ENCODE peak calls at places on chromosomes 4 and X, in four cellular contexts. One of them, this sample, is unnamed.

GRCh38 chrX:140091276-140091886 is 126.1 kb upstream of the CXorf66 start:
- DNase-seq in neural crest cell: peak; percentile 48
- DNase-seq in AG09319: no peak
- DNase-seq in colonic mucosa: peak; percentile 18
- DNase-seq in this sample: no peak

GRCh38 chr4:170007113-170007512 is 19.1 kb downstream of the MFAP3L start:
- DNase-seq in AG09319: no peak
- DNase-seq in colonic mucosa: no peak
- DNase-seq in neural crest cell: no peak
- DNase-seq in this sample: no peak

GRCh38 chrX:96833333-96833732 is 50.4 kb upstream of the RPA4 start:
- DNase-seq in AG09319: no peak
- DNase-seq in colonic mucosa: no peak
- DNase-seq in neural crest cell: no peak
- DNase-seq in this sample: no peak

GRCh38 chr4:134727696-134728095 is 526.1 kb upstream of the PABPC4L start:
- DNase-seq in neural crest cell: no peak
- DNase-seq in AG09319: no peak
- DNase-seq in colonic mucosa: no peak
- DNase-seq in this sample: no peak

GRCh38 chr4:61555789-61556188 is 355.7 kb downstream of the ADGRL3 start:
- DNase-seq in neural crest cell: no peak
- DNase-seq in colonic mucosa: no peak
- DNase-seq in AG09319: no peak
- DNase-seq in this sample: peak; percentile 35

GRCh38 chr4:179625391-179625790 is 2183.2 kb upstream of the AGA start:
- DNase-seq in colonic mucosa: no peak
- DNase-seq in AG09319: no peak
- DNase-seq in neural crest cell: no peak
- DNase-seq in this sample: no peak

GRCh38 chr4:10554694-10555093 is 97.5 kb upstream of the ZNF518B start:
- DNase-seq in colonic mucosa: peak; percentile 58
- DNase-seq in AG09319: peak; percentile 5
- DNase-seq in neural crest cell: peak; percentile 80
- DNase-seq in this sample: peak; percentile 39

GRCh38 chr4:128525387-128525786 is 237.8 kb upstream of the PGRMC2 start:
- DNase-seq in neural crest cell: no peak
- DNase-seq in AG09319: no peak
- DNase-seq in colonic mucosa: no peak
- DNase-seq in this sample: no peak

GRCh38 chrX:132068405-132068804 is 45.3 kb downstream of the STK26 start:
- DNase-seq in AG09319: no peak
- DNase-seq in neural crest cell: no peak
- DNase-seq in colonic mucosa: no peak
- DNase-seq in this sample: no peak

GRCh38 chr4:24521544-24521943 is 62.8 kb downstream of the DHX15 start:
- DNase-seq in AG09319: no peak
- DNase-seq in neural crest cell: no peak
- DNase-seq in colonic mucosa: no peak
- DNase-seq in this sample: no peak

GRCh38 chr4:1768367-1769034 is 24.6 kb upstream of the FGFR3 start:
- DNase-seq in AG09319: no peak
- DNase-seq in neural crest cell: no peak
- DNase-seq in colonic mucosa: no peak
- DNase-seq in this sample: peak; percentile 70

GRCh38 chr4:169279111-169279510 is 8.4 kb upstream of the SH3RF1 start:
- DNase-seq in neural crest cell: no peak
- DNase-seq in colonic mucosa: no peak
- DNase-seq in AG09319: no peak
- DNase-seq in this sample: no peak

GRCh38 chrX:149495573-149496071 is 9.5 kb downstream of the IDS start:
- DNase-seq in AG09319: no peak
- DNase-seq in neural crest cell: no peak
- DNase-seq in colonic mucosa: no peak
- DNase-seq in this sample: peak; percentile 49

GRCh38 chr4:23904639-23905061 is 14.8 kb upstream of the PPARGC1A start:
- DNase-seq in AG09319: no peak
- DNase-seq in neural crest cell: no peak
- DNase-seq in colonic mucosa: no peak
- DNase-seq in this sample: no peak

GRCh38 chr4:13511101-13511500 is 27.0 kb upstream of the RAB28 start:
- DNase-seq in colonic mucosa: no peak
- DNase-seq in neural crest cell: no peak
- DNase-seq in AG09319: no peak
- DNase-seq in this sample: no peak

GRCh38 chrX:40108084-40108958 is 10.6 kb upstream of the BCOR start:
- DNase-seq in neural crest cell: no peak
- DNase-seq in AG09319: no peak
- DNase-seq in colonic mucosa: peak; percentile 65
- DNase-seq in this sample: peak; percentile 71

GRCh38 chr4:94933799-94934198 is 176.0 kb downstream of the BMPR1B start:
- DNase-seq in AG09319: no peak
- DNase-seq in colonic mucosa: no peak
- DNase-seq in neural crest cell: no peak
- DNase-seq in this sample: no peak

GRCh38 chr4:147958459-147959065 is 226.7 kb downstream of the ARHGAP10 start:
- DNase-seq in AG09319: no peak
- DNase-seq in colonic mucosa: no peak
- DNase-seq in neural crest cell: no peak
- DNase-seq in this sample: no peak

GRCh38 chr4:108683479-108683878 is 33.1 kb downstream of the OSTC start:
- DNase-seq in AG09319: peak; percentile 16
- DNase-seq in colonic mucosa: no peak
- DNase-seq in neural crest cell: no peak
- DNase-seq in this sample: no peak

GRCh38 chr4:149999485-150000074 is 78.7 kb upstream of the DCLK2 start:
- DNase-seq in colonic mucosa: peak; percentile 36
- DNase-seq in AG09319: peak; percentile 65
- DNase-seq in neural crest cell: peak; percentile 11
- DNase-seq in this sample: peak; percentile 25

GRCh38 chr4:67273676-67274075 is 271.6 kb downstream of the CENPC start:
- DNase-seq in neural crest cell: no peak
- DNase-seq in AG09319: no peak
- DNase-seq in colonic mucosa: no peak
- DNase-seq in this sample: peak; percentile 0

GRCh38 chr4:160299608-160300007 is 1196.7 kb downstream of the RAPGEF2 start:
- DNase-seq in colonic mucosa: no peak
- DNase-seq in AG09319: no peak
- DNase-seq in neural crest cell: no peak
- DNase-seq in this sample: no peak

GRCh38 chr4:114597410-114598115 is 1.0 kb upstream of the UGT8 start:
- DNase-seq in colonic mucosa: peak; percentile 51
- DNase-seq in AG09319: no peak
- DNase-seq in neural crest cell: no peak
- DNase-seq in this sample: no peak

GRCh38 chr4:78312989-78313753 is 238.4 kb upstream of the ANXA3 start:
- DNase-seq in colonic mucosa: no peak
- DNase-seq in AG09319: no peak
- DNase-seq in neural crest cell: no peak
- DNase-seq in this sample: no peak

GRCh38 chrX:68938244-68939004 is 109.6 kb downstream of the EFNB1 start:
- DNase-seq in neural crest cell: no peak
- DNase-seq in colonic mucosa: peak; percentile 14
- DNase-seq in AG09319: no peak
- DNase-seq in this sample: no peak

GRCh38 chr4:176357359-176358082 is 37.8 kb downstream of the SPCS3 start:
- DNase-seq in colonic mucosa: no peak
- DNase-seq in AG09319: no peak
- DNase-seq in neural crest cell: no peak
- DNase-seq in this sample: no peak

GRCh38 chr4:78529569-78530209 is 21.9 kb upstream of the ANXA3 start:
- DNase-seq in neural crest cell: no peak
- DNase-seq in AG09319: no peak
- DNase-seq in colonic mucosa: no peak
- DNase-seq in this sample: no peak

GRCh38 chr4:76736434-76736833 is 161.5 kb downstream of the SOWAHB start:
- DNase-seq in AG09319: no peak
- DNase-seq in neural crest cell: no peak
- DNase-seq in colonic mucosa: no peak
- DNase-seq in this sample: no peak

GRCh38 chr4:171812377-171813194 is 618 bp upstream of the GALNTL6 start:
- DNase-seq in colonic mucosa: no peak
- DNase-seq in AG09319: no peak
- DNase-seq in neural crest cell: peak; percentile 1
- DNase-seq in this sample: no peak

DNA sequence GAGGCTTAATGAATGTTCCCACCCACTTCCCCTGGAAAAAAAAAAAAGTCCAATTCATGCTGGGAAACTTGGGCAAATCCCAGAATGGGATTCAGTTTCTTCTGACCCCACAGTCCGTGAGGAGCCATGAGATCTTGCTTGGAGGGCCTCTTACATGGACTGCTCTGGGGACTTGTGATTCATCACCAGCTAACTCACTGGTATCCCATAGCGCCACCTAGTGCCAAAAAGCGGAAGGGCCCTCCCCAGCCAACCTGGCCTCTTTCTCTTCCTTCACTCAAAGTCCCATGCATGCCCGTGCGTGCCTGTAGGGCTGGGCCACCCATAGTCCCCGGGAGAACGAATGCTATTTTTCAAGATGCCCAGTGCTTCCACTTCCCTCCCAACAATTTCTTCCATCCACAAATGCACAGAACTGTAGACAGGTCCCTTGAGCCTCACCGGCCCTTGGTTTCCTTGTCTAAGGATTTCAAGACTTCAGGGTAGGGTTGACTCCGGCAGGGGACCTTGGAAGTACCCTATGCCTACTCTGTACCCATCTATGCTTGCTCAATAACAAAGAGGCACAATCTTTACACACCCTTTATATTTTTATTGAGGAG is 5.1 kb downstream of the RTL5 start:
- DNase-seq in colonic mucosa: peak; percentile 88
- DNase-seq in neural crest cell: peak; percentile 84
- DNase-seq in AG09319: peak; percentile 84
- DNase-seq in this sample: peak; percentile 84
- TF ChIP-seq CTCF in colonic mucosa: peak; percentile 83
- TF ChIP-seq CTCF in neural crest cell: peak; percentile 77
- TF ChIP-seq CTCF in AG09319: peak; percentile 92
- TF ChIP-seq CTCF in this sample: peak; percentile 65

GRCh38 chr4:47485047-47485692 is at the start of gene ATP10D:
- DNase-seq in AG09319: peak; percentile 78
- DNase-seq in colonic mucosa: peak; percentile 97
- DNase-seq in neural crest cell: peak; percentile 82
- DNase-seq in this sample: peak; percentile 92
- TF ChIP-seq CTCF in AG09319: peak; percentile 7
- TF ChIP-seq CTCF in colonic mucosa: no peak
- TF ChIP-seq CTCF in neural crest cell: no peak
- TF ChIP-seq CTCF in this sample: no peak

GRCh38 chrX:48852857-48853256 is 17.4 kb upstream of the PCSK1N start:
- DNase-seq in colonic mucosa: no peak
- DNase-seq in neural crest cell: no peak
- DNase-seq in AG09319: no peak
- DNase-seq in this sample: no peak

GRCh38 chrX:48854898-48855297 is 19.5 kb upstream of the PCSK1N start:
- DNase-seq in neural crest cell: no peak
- DNase-seq in AG09319: no peak
- DNase-seq in colonic mucosa: no peak
- DNase-seq in this sample: peak; percentile 27
- TF ChIP-seq CTCF in neural crest cell: no peak
- TF ChIP-seq CTCF in AG09319: peak; percentile 30
- TF ChIP-seq CTCF in colonic mucosa: no peak
- TF ChIP-seq CTCF in this sample: peak; percentile 46

DNA sequence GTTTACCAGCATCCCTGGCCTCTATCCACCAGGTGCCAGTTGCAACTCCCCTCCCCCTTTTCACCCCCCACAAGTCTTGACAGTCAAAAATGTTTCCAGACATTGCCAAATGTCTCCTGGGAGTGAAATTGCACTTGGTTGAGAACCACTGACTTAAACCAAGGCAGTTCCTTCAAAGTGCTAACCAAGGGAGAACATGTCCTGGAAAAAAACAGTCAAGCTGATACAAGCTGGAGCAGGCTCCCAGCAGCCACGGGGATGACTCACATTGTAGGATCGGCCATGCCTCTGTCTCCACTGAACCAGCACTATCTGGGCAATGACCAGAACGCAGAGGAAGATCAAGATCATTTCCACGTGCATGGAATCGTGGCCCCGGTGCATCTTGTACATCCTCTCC is 11.4 kb downstream of the RNF175 start:
- DNase-seq in AG09319: no peak
- DNase-seq in neural crest cell: no peak
- DNase-seq in colonic mucosa: no peak
- DNase-seq in this sample: peak; percentile 38
- TF ChIP-seq CTCF in AG09319: no peak
- TF ChIP-seq CTCF in neural crest cell: no peak
- TF ChIP-seq CTCF in colonic mucosa: no peak
- TF ChIP-seq CTCF in this sample: no peak

This sample was measured in Calu3.